ENCODE peak calls at places on chromosomes 13 and 19, in nine cellular contexts. Z is transverse colon, B is testis, U is HepG2, F is K562, N is body of pancreas, I is tibial nerve, K is esophagus muscularis mucosa, W is A549. R is an unnamed sample.

GRCh38 chr19:51726049-51726448 is 2.3 kb upstream of the HAS1 start:
- DNase-seq in W (no peak), N (no peak), Z (peak), F (peak), I (no peak), K (no peak), U (no peak), B (peak), R (peak)

GRCh38 chr13:24279267-24279666 is 30.1 kb upstream of the C1QTNF9 start:
- DNase-seq in I (no peak), U (no peak), Z (no peak), B (no peak), F (no peak), K (no peak), N (no peak), W (no peak), R (no peak)

GRCh38 chr19:468587-469256 is 7.9 kb upstream of the SHC2 start:
- DNase-seq in W (no peak), I (no peak), U (no peak), B (no peak), K (no peak), N (no peak), F (no peak), Z (no peak), R (no peak)

GRCh38 chr13:45292176-45292575 is 48.8 kb downstream of the TPT1 start:
- DNase-seq in F (no peak), U (no peak), W (no peak), B (no peak), Z (no peak), N (no peak), I (no peak), K (no peak), R (peak)

GRCh38 chr13:41054212-41054877 is 7.0 kb upstream of the WBP4 start:
- DNase-seq in N (no peak), W (peak), B (peak), U (peak), I (peak), Z (peak), K (no peak), F (peak), R (no peak)

GRCh38 chr13:42064259-42064658 is 15.8 kb downstream of the DGKH start:
- DNase-seq in F (no peak), U (no peak), B (no peak), W (no peak), K (no peak), N (no peak), Z (no peak), I (no peak), R (no peak)

GRCh38 chr13:34143637-34144036 is 325.7 kb downstream of the RFC3 start:
- DNase-seq in U (no peak), I (no peak), N (no peak), W (no peak), F (no peak), Z (no peak), K (no peak), B (no peak), R (no peak)

GRCh38 chr13:79398915-79399314 is 7.1 kb downstream of the RBM26 start:
- DNase-seq in K (no peak), W (no peak), F (peak), Z (no peak), N (no peak), I (no peak), B (no peak), U (no peak), R (no peak)

GRCh38 chr13:43180837-43181236 is 157.5 kb downstream of the DNAJC15 start:
- DNase-seq in N (no peak), I (no peak), B (peak), F (no peak), Z (no peak), U (no peak), W (no peak), K (peak), R (no peak)

GRCh38 chr19:45824041-45824471 is 8.9 kb upstream of the RSPH6A start:
- DNase-seq in W (no peak), K (no peak), U (no peak), Z (no peak), B (no peak), N (no peak), I (no peak), F (no peak), R (no peak)

GRCh38 chr13:106061781-106062180 is 473.7 kb downstream of the EFNB2 start:
- DNase-seq in K (no peak), U (no peak), Z (no peak), I (no peak), N (no peak), W (no peak), B (no peak), F (no peak), R (no peak)

GRCh38 chr13:92197669-92198068 is 799.2 kb downstream of the GPC5 start:
- DNase-seq in K (no peak), B (no peak), N (no peak), Z (no peak), I (no peak), F (no peak), W (no peak), U (no peak), R (no peak)

GRCh38 chr13:20702945-20703784 is at the start of gene IL17D:
- DNase-seq in N (peak), B (no peak), Z (peak), W (no peak), K (no peak), I (no peak), U (no peak), F (peak), R (no peak)

GRCh38 chr13:48828962-48829405 is 146.7 kb upstream of the FNDC3A start:
- DNase-seq in U (no peak), N (no peak), Z (no peak), I (no peak), F (no peak), K (no peak), W (peak), B (no peak), R (no peak)

GRCh38 chr13:82224806-82225205 is 1657.5 kb downstream of the SLITRK1 start:
- DNase-seq in I (no peak), U (no peak), W (no peak), N (no peak), F (no peak), Z (no peak), K (no peak), B (no peak), R (no peak)

GRCh38 chr19:38488811-38489481 is 55.5 kb downstream of the RYR1 start:
- DNase-seq in N (no peak), W (no peak), F (no peak), U (no peak), B (no peak), Z (no peak), K (no peak), I (no peak), R (no peak)

GRCh38 chr19:53389591-53390377 is 5.2 kb upstream of the ZNF765 start:
- DNase-seq in I (no peak), U (no peak), Z (no peak), N (no peak), F (peak), W (no peak), K (no peak), B (peak), R (no peak)

GRCh38 chr13:84208251-84208650 is 326.0 kb upstream of the SLITRK1 start:
- DNase-seq in W (no peak), F (no peak), Z (no peak), N (no peak), I (no peak), U (no peak), B (no peak), K (no peak), R (no peak)

GRCh38 chr19:15368798-15369593 is 10.6 kb downstream of the AKAP8 start:
- DNase-seq in K (no peak), Z (no peak), W (no peak), F (no peak), U (no peak), B (no peak), N (no peak), I (no peak), R (no peak)

GRCh38 chr13:105616313-105617075 is 919.0 kb downstream of the EFNB2 start:
- DNase-seq in Z (no peak), W (no peak), B (no peak), U (no peak), K (no peak), I (no peak), N (no peak), F (no peak), R (no peak)

GRCh38 chr19:29260477-29261317 is 47.7 kb upstream of the UQCRFS1 start:
- DNase-seq in Z (no peak), B (peak), N (no peak), I (no peak), F (peak), W (no peak), U (peak), K (peak), R (no peak)

GRCh38 chr19:53057904-53058579 is 13.5 kb downstream of the ERVV-2 start:
- DNase-seq in U (no peak), N (peak), B (peak), I (no peak), Z (no peak), F (no peak), K (no peak), W (no peak), R (no peak)

GRCh38 chr19:10727599-10728250 is 9.8 kb downstream of the DNM2 start:
- DNase-seq in K (no peak), U (no peak), B (no peak), N (no peak), I (no peak), F (no peak), W (no peak), Z (no peak), R (no peak)

GRCh38 chr13:49165798-49166752 is 54.1 kb upstream of the MLNR start:
- DNase-seq in K (no peak), Z (no peak), U (no peak), W (no peak), I (no peak), B (no peak), N (no peak), F (no peak), R (no peak)

GRCh38 chr13:89750371-89750770 is 1597.1 kb upstream of the MIR17HG start:
- DNase-seq in W (no peak), F (no peak), B (no peak), K (no peak), N (no peak), U (no peak), I (no peak), Z (no peak), R (no peak)

GRCh38 chr19:57905258-57905657 is 11.1 kb downstream of the ZNF417 start:
- DNase-seq in Z (no peak), B (no peak), I (no peak), W (no peak), N (no peak), U (no peak), F (no peak), K (no peak), R (no peak)

GRCh38 chr19:16497042-16497441 is 848 bp downstream of the C19orf44 start:
- DNase-seq in B (no peak), W (no peak), Z (no peak), F (peak), I (no peak), U (no peak), N (no peak), K (no peak), R (no peak)

GRCh38 chr13:89205856-89206255 is 1534.7 kb downstream of the SLITRK5 start:
- DNase-seq in I (no peak), Z (no peak), U (no peak), W (no peak), N (no peak), F (no peak), K (no peak), B (no peak), R (no peak)

GRCh38 chr19:45293682-45294081 is 29.0 kb downstream of the CKM start:
- DNase-seq in U (no peak), Z (no peak), F (no peak), I (no peak), W (no peak), N (no peak), K (no peak), B (no peak), R (no peak)

GRCh38 chr13:35646061-35646774 is 169.7 kb upstream of the MAB21L1 start:
- DNase-seq in U (no peak), Z (no peak), W (no peak), N (no peak), B (no peak), K (no peak), F (no peak), I (no peak), R (no peak)

GRCh38 chr13:95403349-95404140 is 102.3 kb upstream of the ABCC4 start:
- DNase-seq in Z (no peak), U (no peak), B (peak), W (no peak), F (no peak), N (no peak), K (no peak), I (no peak), R (no peak)

GRCh38 chr19:2722541-2723344 is 1.6 kb upstream of the DIRAS1 start:
- DNase-seq in F (peak), W (peak), U (no peak), I (peak), B (peak), Z (peak), K (no peak), N (no peak), R (no peak)

GRCh38 chr13:90943961-90944360 is 403.5 kb upstream of the MIR17HG start:
- DNase-seq in B (no peak), K (no peak), N (no peak), I (no peak), F (no peak), Z (no peak), W (no peak), U (no peak), R (no peak)

GRCh38 chr13:105410602-105411001 is 1124.9 kb downstream of the EFNB2 start:
- DNase-seq in U (peak), N (peak), B (peak), K (no peak), W (peak), Z (peak), I (peak), F (peak), R (peak)

DNA sequence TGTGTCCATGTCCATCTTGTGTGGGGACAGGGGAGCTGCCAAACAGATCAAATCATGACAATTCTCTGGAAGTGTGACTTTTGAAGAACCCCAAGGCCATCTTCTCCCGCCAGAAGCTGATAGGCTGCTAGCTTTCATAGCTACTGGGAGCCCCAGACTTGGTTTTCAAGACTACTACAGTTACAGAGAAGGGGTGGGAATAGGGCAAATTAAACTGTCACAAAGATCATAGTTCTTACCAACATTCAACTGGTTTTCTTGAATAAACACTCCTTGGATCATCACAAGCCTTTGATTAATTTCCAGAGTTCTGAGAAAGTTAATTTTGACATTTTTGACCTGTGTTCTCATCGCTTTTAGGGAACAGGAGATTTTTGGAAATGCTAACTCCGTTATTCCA is 67.8 kb upstream of the FARP1 start:
- DNase-seq in Z (no peak), K (no peak), N (no peak), F (no peak), B (no peak), W (no peak), I (no peak), U (no peak), R (no peak)
- TF ChIP-seq CTCF in Z (no peak), K (no peak), N (no peak), F (no peak), B (no peak), W (no peak), I (no peak), U (no peak), R (no peak)

GRCh38 chr19:4057913-4058695 is 8.6 kb downstream of the ZBTB7A start:
- DNase-seq in Z (peak), N (peak), I (peak), K (peak), F (peak), W (peak), U (peak), B (peak), R (peak)
- H3K4me3 ChIP-seq in Z (peak), N (no peak), I (peak), K (peak), F (peak), W (peak), U (peak), B (no peak), R (peak)

GRCh38 chr19:18419195-18419698 is at the start of gene SSBP4:
- DNase-seq in Z (peak), I (peak), U (peak), B (peak), K (no peak), F (peak), N (peak), W (no peak), R (no peak)
- TF ChIP-seq POLR2A in Z (no peak), I (peak), U (no peak), B (no peak), K (no peak), F (no peak), N (peak), W (no peak), R (no peak)

GRCh38 chr13:110705356-110705825 is 525 bp downstream of the CARS2 start:
- DNase-seq in K (no peak), B (no peak), I (no peak), F (no peak), U (no peak), N (no peak), Z (no peak), W (no peak), R (no peak)
- TF ChIP-seq CTCF in K (no peak), B (no peak), I (no peak), F (no peak), U (no peak), N (no peak), Z (no peak), W (no peak), R (no peak)

DNA sequence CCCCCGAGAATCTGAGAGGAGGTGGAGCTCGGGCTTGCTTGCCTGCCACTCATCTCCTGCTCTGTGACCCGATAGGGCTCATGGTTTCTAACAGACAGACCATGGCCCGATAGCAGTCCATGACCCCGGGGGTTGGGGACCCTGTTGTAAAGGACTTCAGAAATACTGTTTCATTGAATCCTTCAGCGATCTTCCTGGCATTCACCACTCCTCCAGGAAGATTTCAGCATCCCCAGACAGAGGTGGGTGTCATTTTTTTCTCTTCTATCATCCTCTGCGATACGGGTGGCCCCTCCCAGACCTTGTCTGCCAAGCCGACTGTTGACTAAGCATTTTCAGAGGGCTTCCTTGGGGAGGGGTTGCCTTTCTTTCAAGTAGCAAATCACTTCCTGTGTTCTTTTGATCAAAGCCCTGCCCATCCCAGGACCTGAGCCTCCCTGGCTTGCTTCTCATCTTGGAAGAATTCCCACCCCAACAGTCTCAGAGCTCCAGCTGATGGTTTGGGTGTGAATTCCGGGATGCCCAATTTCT is 1.7 kb downstream of the MYO1F start:
- DNase-seq in I (no peak), U (no peak), N (no peak), F (peak), K (no peak), W (no peak), B (no peak), Z (peak), R (no peak)
- H3K4me3 ChIP-seq in I (peak), U (no peak), N (no peak), F (no peak), K (peak), W (no peak), B (no peak), Z (peak), R (no peak)

R was measured in lower leg skin.